ENCODE peak calls at places on chromosomes 6 and 20, in five cellular contexts. V is PC-3, S is mesenchymal stem cell, K is AG04450, W is endodermal cell. D is an unnamed sample.

GRCh38 chr6:81752969-81753708 is 658 bp upstream of the TENT5A start:
- DNase-seq in K (peak), S (peak), W (peak), V (peak), D (peak)

GRCh38 chr6:110529355-110529754 is 52.9 kb upstream of the SLC22A16 start:
- DNase-seq in S (peak), W (no peak), V (peak), K (no peak), D (no peak)

GRCh38 chr6:84639396-84639795 is 125.0 kb downstream of the TBX18 start:
- DNase-seq in S (no peak), W (no peak), V (peak), K (no peak), D (no peak)

GRCh38 chr20:22833851-22834250 is 201.3 kb upstream of the SSTR4 start:
- DNase-seq in V (peak), K (no peak), S (peak), W (peak), D (no peak)

GRCh38 chr6:139743629-139744028 is 369.2 kb upstream of the CITED2 start:
- DNase-seq in K (peak), V (peak), W (no peak), S (peak), D (no peak)

GRCh38 chr20:31869942-31870702 is at the start of the genes DUSP15 and TTLL9:
- DNase-seq in W (peak), V (no peak), K (no peak), S (peak), D (peak)

GRCh38 chr6:41256383-41256782 is 28.2 kb downstream of the TREML4 start:
- DNase-seq in W (no peak), S (no peak), V (no peak), K (no peak), D (no peak)

GRCh38 chr20:64196831-64197418 is 32.7 kb downstream of the MYT1 start:
- DNase-seq in V (no peak), S (no peak), W (no peak), K (no peak), D (no peak)

GRCh38 chr6:313917-314316 is 21.6 kb downstream of the DUSP22 start:
- DNase-seq in V (no peak), K (no peak), W (no peak), S (no peak), D (no peak)

GRCh38 chr6:134314236-134314821 is 3.6 kb downstream of the SGK1 start:
- DNase-seq in V (no peak), K (no peak), W (no peak), S (no peak), D (no peak)

GRCh38 chr6:11869656-11870340 is 91.2 kb upstream of the ADTRP start:
- DNase-seq in V (peak), S (no peak), K (peak), W (no peak), D (peak)

GRCh38 chr6:44237813-44238433 is 9.0 kb upstream of the HSP90AB1 start:
- DNase-seq in W (peak), K (no peak), S (peak), V (peak), D (peak)

GRCh38 chr6:56346958-56347357 is 99.6 kb upstream of the COL21A1 start:
- DNase-seq in W (peak), V (no peak), K (no peak), S (no peak), D (no peak)

GRCh38 chr6:167130712-167131684 is 8.1 kb downstream of the CCR6 start:
- DNase-seq in V (no peak), K (no peak), W (no peak), S (no peak), D (peak)

GRCh38 chr6:100810015-100810414 is 71.1 kb downstream of the ASCC3 start:
- DNase-seq in V (no peak), W (no peak), S (peak), K (no peak), D (no peak)

GRCh38 chr6:84524636-84525035 is 239.8 kb downstream of the TBX18 start:
- DNase-seq in V (peak), S (no peak), W (no peak), K (no peak), D (no peak)

GRCh38 chr6:71229466-71229865 is 59.1 kb upstream of the OGFRL1 start:
- DNase-seq in S (peak), V (no peak), K (no peak), W (no peak), D (no peak)

GRCh38 chr6:43076093-43076927 is at the start of gene PTK7:
- DNase-seq in W (peak), S (peak), K (no peak), V (peak), D (peak)

GRCh38 chr20:48609491-48609978 is 218.3 kb downstream of the PREX1 start:
- DNase-seq in K (no peak), V (no peak), S (no peak), W (no peak), D (no peak)

GRCh38 chr6:30781697-30782424 is 37.5 kb upstream of the IER3 start:
- DNase-seq in K (peak), S (peak), W (no peak), V (peak), D (peak)

GRCh38 chr6:170572704-170573466 is 11.6 kb downstream of the PDCD2 start:
- DNase-seq in K (no peak), W (peak), V (no peak), S (no peak), D (no peak)

DNA sequence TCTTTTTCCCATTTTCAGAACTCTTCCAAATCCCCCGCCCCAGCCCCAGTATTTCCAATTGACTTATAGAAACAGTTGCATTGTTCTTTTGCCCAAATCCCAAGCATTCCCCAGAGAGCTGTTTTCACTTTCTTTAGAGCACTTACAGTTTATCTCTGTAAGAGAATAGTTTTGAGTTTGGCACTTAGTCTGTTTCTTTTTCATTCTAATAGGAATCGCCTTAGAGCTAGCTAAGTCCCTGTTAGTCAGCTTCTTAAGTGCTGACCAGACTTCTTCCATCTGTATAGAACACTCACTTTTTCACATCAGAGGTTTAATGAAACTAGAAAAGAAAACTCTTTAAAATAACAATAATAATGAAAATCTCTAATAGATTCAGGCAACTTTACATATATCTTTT is 374.3 kb upstream of the FLRT3 start:
- DNase-seq in W (no peak), V (no peak), S (peak), K (no peak), D (no peak)
- H3K27ac ChIP-seq in W (no peak), V (no peak), S (no peak), K (no peak), D (no peak)

GRCh38 chr6:39296745-39297640 is 17.2 kb downstream of the KCNK17 start:
- DNase-seq in K (no peak), V (no peak), W (no peak), S (no peak), D (no peak)
- H3K27ac ChIP-seq in K (no peak), V (no peak), W (no peak), S (no peak), D (no peak)

GRCh38 chr20:58894652-58895051 is 42.1 kb downstream of the GNAS start:
- DNase-seq in V (no peak), K (no peak), W (no peak), S (no peak), D (no peak)

GRCh38 chr20:58892932-58893224 is 40.4 kb downstream of the GNAS start:
- DNase-seq in K (no peak), S (no peak), W (no peak), V (no peak), D (no peak)

GRCh38 chr20:58895099-58895795 is 42.7 kb downstream of the GNAS start:
- DNase-seq in W (no peak), V (no peak), K (no peak), S (no peak), D (no peak)

GRCh38 chr20:58892126-58892931 is 39.8 kb downstream of the GNAS start:
- DNase-seq in S (peak), V (peak), W (peak), K (no peak), D (peak)

GRCh38 chr20:58893355-58894151 is 41.0 kb downstream of the GNAS start:
- DNase-seq in W (no peak), K (no peak), V (no peak), S (peak), D (no peak)
- H3K27ac ChIP-seq in W (no peak), K (no peak), V (no peak), S (no peak), D (peak)

GRCh38 chr6:159466934-159467333 is 226.1 kb downstream of the SOD2 start:
- DNase-seq in K (no peak), S (no peak), W (no peak), V (no peak), D (no peak)
- H3K27ac ChIP-seq in K (no peak), S (no peak), W (no peak), V (no peak), D (no peak)

DNA sequence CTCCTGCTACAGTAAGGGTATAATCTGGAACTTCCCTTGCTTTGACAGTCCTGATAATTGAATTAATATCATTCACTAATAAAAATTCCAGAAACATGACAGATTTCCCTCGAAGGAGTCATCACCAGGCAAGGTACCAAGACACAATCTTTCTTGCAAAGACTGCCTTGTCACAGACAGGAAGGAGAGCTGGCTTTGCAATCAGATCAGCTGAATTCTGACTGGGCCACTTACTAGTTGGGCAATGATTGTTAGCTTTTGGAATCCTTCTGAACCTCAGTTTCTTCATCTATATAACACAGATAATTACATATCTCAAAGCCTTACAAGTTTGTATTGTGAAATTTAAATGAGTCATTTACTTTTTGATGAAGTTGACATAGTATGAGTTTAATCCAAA is 344.2 kb downstream of the RFPL4B start:
- DNase-seq in S (peak), W (no peak), V (peak), K (peak), D (no peak)
- H3K27ac ChIP-seq in S (no peak), W (no peak), V (peak), K (no peak), D (no peak)

D was measured in thyroid gland.